ENCODE peak calls at places on chromosomes 3 and 15, in five cellular contexts. C is vagina; K is CD8-positive, alpha-beta T cell; Y is naive thymus-derived CD4-positive, alpha-beta T cell; X is K562. L is an unnamed sample. For H3K4me1 and H3K36me3, the result is how much of the 10 kb centered on the place peaks cover.

GRCh38 chr3:152518346-152518745 is 249.6 kb downstream of the MBNL1 start:
- DNase-seq in C (no peak), K (no peak), Y (no peak), X (no peak), L (no peak)

GRCh38 chr3:105686324-105686897 is 182.4 kb downstream of the CBLB start:
- DNase-seq in C (no peak), K (no peak), Y (peak), X (peak), L (peak)

GRCh38 chr3:71185733-71186455 is 397.6 kb downstream of the FOXP1 start:
- DNase-seq in C (no peak), K (no peak), Y (peak), X (peak), L (no peak)

GRCh38 chr3:172675371-172676193 is 35.3 kb downstream of the NCEH1 start:
- DNase-seq in C (no peak), K (no peak), Y (peak), X (peak), L (peak)

GRCh38 chr15:47332481-47332880 is 384.8 kb upstream of the SEMA6D start:
- DNase-seq in C (no peak), K (no peak), Y (no peak), X (no peak), L (peak)

GRCh38 chr3:54547051-54547450 is 380.8 kb downstream of the LRTM1 start:
- DNase-seq in C (peak), K (no peak), Y (no peak), X (no peak), L (no peak)

GRCh38 chr3:39207361-39208192 is 15.2 kb upstream of the XIRP1 start:
- DNase-seq in C (no peak), K (no peak), Y (no peak), X (no peak), L (no peak)

GRCh38 chr3:171446301-171446700 is 13.9 kb downstream of the TNIK start:
- DNase-seq in C (no peak), K (no peak), Y (no peak), X (no peak), L (no peak)

GRCh38 chr3:126158912-126159227 is 21.5 kb downstream of the ALDH1L1 start:
- DNase-seq in C (peak), K (no peak), Y (no peak), X (no peak), L (no peak)

GRCh38 chr3:18071833-18072232 is 329.4 kb upstream of the TBC1D5 start:
- DNase-seq in C (no peak), K (no peak), Y (no peak), X (no peak), L (no peak)

GRCh38 chr3:66239513-66240135 is 18.8 kb downstream of the SLC25A26 start:
- DNase-seq in C (no peak), K (no peak), Y (peak), X (no peak), L (no peak)

GRCh38 chr3:189842681-189843602 is 211.8 kb downstream of the TP63 start:
- DNase-seq in C (no peak), K (no peak), Y (no peak), X (no peak), L (no peak)

GRCh38 chr15:68055224-68055705 is 1.1 kb downstream of the PIAS1 start:
- DNase-seq in C (no peak), K (peak), Y (peak), X (no peak), L (peak)

GRCh38 chr15:27816790-27817189 is 282.3 kb downstream of the OCA2 start:
- DNase-seq in C (no peak), K (no peak), Y (no peak), X (no peak), L (no peak)

GRCh38 chr3:66354561-66354960 is 133.8 kb downstream of the SLC25A26 start:
- DNase-seq in C (no peak), K (no peak), Y (no peak), X (no peak), L (no peak)

GRCh38 chr3:126358038-126358815 is 1.0 kb upstream of the KLF15 start:
- DNase-seq in C (no peak), K (no peak), Y (no peak), X (no peak), L (no peak)

GRCh38 chr3:113746955-113747718 is at the start of gene ATP6V1A:
- DNase-seq in C (peak), K (peak), Y (no peak), X (peak), L (no peak)

GRCh38 chr3:98645039-98645438 is 51.6 kb upstream of the CPOX start:
- DNase-seq in C (no peak), K (no peak), Y (no peak), X (no peak), L (no peak)

GRCh38 chr3:44842376-44842775 is 19.3 kb upstream of the TMEM42 start:
- DNase-seq in C (no peak), K (no peak), Y (no peak), X (no peak), L (no peak)

GRCh38 chr3:44501971-44502370 is 24.5 kb upstream of the ZNF445 start:
- DNase-seq in C (no peak), K (no peak), Y (no peak), X (no peak), L (no peak)

GRCh38 chr3:46938118-46938517 is 38.4 kb downstream of the CCDC12 start:
- DNase-seq in C (no peak), K (no peak), Y (no peak), X (no peak), L (no peak)

GRCh38 chr3:15329058-15330005 is 3.1 kb downstream of the SH3BP5 start:
- DNase-seq in C (no peak), K (no peak), Y (no peak), X (no peak), L (no peak)

GRCh38 chr15:76109046-76109445 is 49.3 kb downstream of the TMEM266 start:
- DNase-seq in C (no peak), K (no peak), Y (no peak), X (no peak), L (no peak)

GRCh38 chr15:34206016-34206415 is 3.9 kb downstream of the KATNBL1 start:
- DNase-seq in C (no peak), K (no peak), Y (no peak), X (no peak), L (no peak)

GRCh38 chr3:19074257-19074938 is 73.9 kb upstream of the KCNH8 start:
- DNase-seq in C (no peak), K (no peak), Y (no peak), X (no peak), L (no peak)

GRCh38 chr3:38828681-38829080 is 12.7 kb upstream of the SCN10A start:
- DNase-seq in C (no peak), K (no peak), Y (no peak), X (no peak), L (no peak)

GRCh38 chr3:107675233-107675900 is 152.6 kb downstream of the BBX start:
- DNase-seq in C (no peak), K (no peak), Y (no peak), X (no peak), L (no peak)

GRCh38 chr3:25378912-25379311 is 49.2 kb upstream of the RARB start:
- DNase-seq in C (no peak), K (no peak), Y (no peak), X (no peak), L (no peak)

GRCh38 chr3:129979891-129980290 is 5.4 kb downstream of the TRH start:
- DNase-seq in C (no peak), K (no peak), Y (no peak), X (no peak), L (no peak)

GRCh38 chr15:35751421-35752133 is 205.6 kb upstream of the DPH6 start:
- DNase-seq in C (no peak), K (no peak), Y (peak), X (peak), L (peak)

GRCh38 chr3:164418426-164418825 is 659.9 kb downstream of the SI start:
- DNase-seq in C (no peak), K (no peak), Y (no peak), X (no peak), L (peak)

GRCh38 chr15:34018021-34018645 is 20.9 kb downstream of the AVEN start:
- DNase-seq in C (no peak), K (peak), Y (peak), X (no peak), L (no peak)

GRCh38 chr15:31303434-31304073 is 23.1 kb upstream of the KLF13 start:
- DNase-seq in C (no peak), K (no peak), Y (no peak), X (peak), L (peak)

GRCh38 chr3:176739169-176739568 is 458.1 kb downstream of the TBL1XR1 start:
- DNase-seq in C (no peak), K (no peak), Y (no peak), X (no peak), L (no peak)

GRCh38 chr3:44993471-44994205 is 17.6 kb downstream of the EXOSC7 start:
- DNase-seq in C (no peak), K (no peak), Y (no peak), X (no peak), L (peak)

GRCh38 chr15:89451846-89452245 is 44.5 kb downstream of the RHCG start:
- DNase-seq in C (no peak), K (no peak), Y (no peak), X (no peak), L (no peak)

GRCh38 chr15:73965730-73966103 is 26.4 kb downstream of the STOML1 start:
- DNase-seq in C (no peak), K (no peak), Y (peak), X (no peak), L (no peak)

GRCh38 chr3:7875858-7876442 is 625.7 kb upstream of the LMCD1 start:
- DNase-seq in C (no peak), K (no peak), Y (no peak), X (no peak), L (no peak)

GRCh38 chr3:39809181-39809994 is at the start of gene MYRIP:
- DNase-seq in C (no peak), K (no peak), Y (no peak), X (peak), L (peak)

GRCh38 chr3:32592696-32593353 is 22.2 kb upstream of the DYNC1LI1 start:
- DNase-seq in C (no peak), K (no peak), Y (no peak), X (no peak), L (no peak)

GRCh38 chr15:94135748-94136147 is 95.6 kb upstream of the MCTP2 start:
- DNase-seq in C (no peak), K (no peak), Y (no peak), X (no peak), L (no peak)

GRCh38 chr15:94126999-94127398 is 104.4 kb upstream of the MCTP2 start:
- DNase-seq in C (no peak), K (no peak), Y (no peak), X (no peak), L (no peak)

DNA sequence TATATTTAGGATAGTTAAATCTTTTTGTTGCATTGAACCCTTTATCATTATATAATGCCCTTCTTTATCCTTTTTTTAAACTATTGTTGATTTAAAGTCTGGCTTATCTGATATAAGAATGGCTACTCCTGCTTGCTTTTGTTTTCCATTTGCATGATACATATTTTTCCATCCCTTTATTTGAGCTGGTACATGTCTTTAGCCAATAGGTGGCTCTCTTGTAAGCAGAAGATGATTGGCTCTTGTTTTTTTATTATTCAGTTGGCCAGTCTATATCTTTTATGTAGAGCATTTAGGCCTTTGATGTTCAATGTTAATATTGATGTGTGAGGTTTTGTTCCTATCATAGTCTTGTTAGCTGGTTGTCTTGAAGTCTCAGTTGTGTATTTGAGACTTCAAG is 99.5 kb upstream of the MCTP2 start:
- DNase-seq in C (no peak), K (no peak), Y (no peak), X (no peak), L (no peak)
- H3K4me1 ChIP-seq in C (under half), K (under half), Y (under half), X (under half), L (under half)

GRCh38 chr3:121654493-121655385 is 6.0 kb downstream of the HCLS1 start:
- DNase-seq in C (no peak), K (no peak), Y (peak), X (no peak), L (no peak)
- H3K27ac ChIP-seq in C (no peak), K (peak), Y (peak), X (no peak), L (no peak)

DNA sequence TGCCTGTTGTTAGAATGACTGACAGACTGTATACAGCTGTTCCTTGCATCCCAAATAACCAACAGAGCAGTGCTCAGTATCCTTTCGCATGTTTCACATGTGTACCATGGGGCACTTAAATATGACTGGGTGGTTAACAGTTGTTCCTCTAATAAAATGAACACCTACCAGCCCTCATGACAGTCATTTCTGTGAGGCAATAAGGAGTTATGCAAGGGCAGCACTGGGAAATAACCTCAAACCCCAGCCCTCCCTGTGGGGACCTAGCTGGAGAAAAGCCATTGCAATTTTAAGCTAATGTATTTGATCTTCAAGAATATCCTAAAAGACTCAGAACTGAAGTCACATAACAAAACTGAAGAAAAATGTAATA is 7.3 kb downstream of the RFT1 start:
- DNase-seq in C (no peak), K (no peak), Y (no peak), X (no peak), L (no peak)
- H3K36me3 ChIP-seq in C (half or more), K (half or more), Y (half or more), X (half or more), L (half or more)

GRCh38 chr3:14139771-14140170 is 14.9 kb downstream of the TMEM43 start:
- DNase-seq in C (no peak), K (no peak), Y (no peak), X (no peak), L (peak)

GRCh38 chr3:14141602-14142315 is 16.9 kb downstream of the TMEM43 start:
- DNase-seq in C (no peak), K (no peak), Y (no peak), X (no peak), L (no peak)

GRCh38 chr3:14138878-14139659 is 14.2 kb downstream of the TMEM43 start:
- DNase-seq in C (no peak), K (no peak), Y (no peak), X (no peak), L (no peak)

GRCh38 chr3:14141144-14141543 is 16.3 kb downstream of the TMEM43 start:
- DNase-seq in C (no peak), K (no peak), Y (no peak), X (no peak), L (no peak)

GRCh38 chr3:14140668-14141067 is 15.8 kb downstream of the TMEM43 start:
- DNase-seq in C (no peak), K (no peak), Y (no peak), X (no peak), L (no peak)
- H3K4me1 ChIP-seq in C (under half), K (half or more), Y (half or more), X (under half), L (under half)